ENCODE peak calls at places on chromosomes 5 and 9, in eight cellular contexts. A, T, D, Y, G, H, C and I are unnamed samples.

GRCh38 chr5:126098330-126099017 is 324.7 kb upstream of the GRAMD2B start:
- DNase-seq in C (no peak), T (no peak), D (no peak), H (peak), Y (no peak), G (no peak), A (no peak), I (no peak)

GRCh38 chr9:90219548-90220118 is 423.0 kb downstream of the DIRAS2 start:
- DNase-seq in D (peak), T (no peak), C (no peak), G (no peak), H (no peak), A (peak), Y (no peak), I (peak)

GRCh38 chr9:14565352-14565956 is 127.8 kb downstream of the ZDHHC21 start:
- DNase-seq in C (no peak), T (no peak), D (no peak), H (no peak), Y (peak), G (no peak), A (no peak), I (no peak)

GRCh38 chr5:175654807-175655206 is 3.1 kb upstream of the HRH2 start:
- DNase-seq in C (no peak), H (no peak), G (no peak), T (no peak), A (no peak), Y (no peak), D (no peak), I (no peak)

GRCh38 chr5:165783024-165783423 is 2277.6 kb downstream of the MAT2B start:
- DNase-seq in T (no peak), A (no peak), D (no peak), C (no peak), Y (no peak), G (peak), H (no peak), I (no peak)

GRCh38 chr5:109911731-109912130 is 222.0 kb downstream of the MAN2A1 start:
- DNase-seq in G (no peak), D (no peak), A (no peak), C (no peak), H (peak), Y (no peak), T (no peak), I (no peak)

GRCh38 chr5:1511037-1511436 is 12.7 kb downstream of the LPCAT1 start:
- DNase-seq in G (no peak), Y (no peak), A (peak), T (no peak), C (peak), D (no peak), H (no peak), I (no peak)

GRCh38 chr5:105726093-105726492 is 1944.6 kb downstream of the EFNA5 start:
- DNase-seq in T (no peak), C (no peak), H (no peak), D (no peak), Y (no peak), G (no peak), A (no peak), I (no peak)

GRCh38 chr9:137055385-137056364 is 1.8 kb upstream of the ENTPD2 start:
- DNase-seq in D (no peak), A (peak), C (no peak), G (peak), Y (no peak), T (peak), H (peak), I (no peak)

GRCh38 chr5:80408976-80409926 is 1.4 kb downstream of the ZFYVE16 start:
- DNase-seq in Y (no peak), H (peak), G (no peak), D (peak), T (no peak), A (no peak), C (no peak), I (no peak)

GRCh38 chr5:78640622-78641021 is 8.0 kb downstream of the LHFPL2 start:
- DNase-seq in G (no peak), H (no peak), A (no peak), Y (peak), C (no peak), D (no peak), T (no peak), I (no peak)

DNA sequence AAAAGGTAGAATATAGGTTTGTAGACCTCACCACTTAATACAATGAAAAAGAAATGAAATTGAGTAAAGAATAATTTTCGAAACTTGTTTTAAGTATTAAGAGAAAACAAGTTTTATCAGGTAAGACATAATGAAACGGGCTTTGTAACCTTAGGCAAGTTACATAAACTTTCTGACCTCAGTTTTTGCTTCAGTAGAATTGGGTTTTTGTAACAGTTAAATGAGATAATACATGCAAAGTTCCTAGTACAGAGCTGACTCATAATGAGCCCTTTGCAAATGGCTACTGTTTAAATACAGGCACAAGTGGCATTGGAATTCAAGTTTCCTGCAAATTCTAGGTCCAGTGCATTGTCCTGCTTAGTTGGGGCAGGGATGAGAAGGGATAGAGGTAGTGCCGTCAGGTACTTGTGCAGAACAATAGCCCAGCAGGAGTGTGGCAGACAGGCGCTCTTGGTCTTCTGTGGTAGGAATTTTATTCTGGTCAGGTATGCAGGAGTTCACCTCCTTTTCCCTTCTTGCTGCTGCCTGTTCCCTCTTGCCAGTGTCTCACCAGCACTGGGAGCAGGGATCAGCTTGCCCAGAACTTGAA is 203.8 kb downstream of the PBX3 start:
- DNase-seq in Y (no peak), A (no peak), T (no peak), D (peak), G (no peak), C (no peak), H (no peak), I (no peak)
- TF ChIP-seq POLR2AphosphoS5 in Y (no peak), A (no peak), T (no peak), D (no peak), G (no peak), C (no peak), H (no peak), I (no peak)

DNA sequence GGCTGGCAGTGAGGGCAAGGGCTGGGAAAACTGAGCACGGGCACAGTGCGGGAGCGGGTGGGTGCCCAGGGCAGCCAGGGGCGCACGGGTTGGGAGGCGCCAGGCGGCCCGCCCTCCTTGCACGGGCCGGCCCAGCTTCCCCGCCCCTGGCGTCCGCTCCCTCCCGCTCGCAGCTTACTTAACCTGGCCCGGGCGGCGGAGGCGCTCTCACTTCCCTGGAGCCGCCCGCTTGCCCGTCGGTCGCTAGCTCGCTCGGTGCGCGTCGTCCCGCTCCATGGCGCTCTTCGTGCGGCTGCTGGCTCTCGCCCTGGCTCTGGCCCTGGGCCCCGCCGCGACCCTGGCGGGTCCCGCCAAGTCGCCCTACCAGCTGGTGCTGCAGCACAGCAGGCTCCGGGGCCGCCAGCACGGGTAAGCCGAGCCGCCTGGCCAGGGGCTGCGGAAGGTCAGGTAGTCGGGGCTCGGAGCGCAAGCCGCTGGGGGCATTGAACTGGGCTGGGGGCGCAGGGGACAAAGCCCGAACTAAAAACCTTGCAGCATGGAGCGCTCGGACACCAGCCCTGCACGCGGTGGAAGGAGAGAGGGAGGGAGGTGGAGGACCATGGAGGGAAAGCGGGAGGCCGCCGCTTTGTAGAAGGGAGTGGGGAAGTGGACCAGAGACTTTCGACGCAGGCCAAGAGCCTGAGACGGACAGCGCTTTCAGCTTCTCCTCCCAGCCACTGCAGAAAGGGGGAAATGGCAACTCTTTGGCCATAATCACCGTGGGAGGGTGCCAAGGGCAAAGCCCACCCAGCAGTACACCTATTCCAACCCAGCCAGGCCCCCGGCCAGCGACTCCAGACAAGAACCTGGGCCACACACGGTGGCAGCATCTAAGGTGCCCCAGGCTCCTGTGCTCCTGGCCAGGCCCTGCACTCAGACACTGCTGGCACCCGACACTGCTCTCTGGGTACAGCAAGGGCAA is at the start of gene TGFBI:
- DNase-seq in H (peak), C (peak), T (no peak), A (peak), G (peak), D (peak), Y (no peak), I (no peak)
- TF ChIP-seq POLR2AphosphoS5 in H (peak), C (peak), T (no peak), A (peak), G (no peak), D (peak), Y (no peak), I (no peak)

GRCh38 chr9:104775961-104776360 is 12.0 kb downstream of the NIPSNAP3B start:
- DNase-seq in G (no peak), Y (no peak), H (no peak), T (no peak), C (no peak), D (no peak), A (no peak), I (no peak)

GRCh38 chr9:104778802-104779201 is 14.9 kb downstream of the NIPSNAP3B start:
- DNase-seq in A (no peak), G (no peak), Y (no peak), H (no peak), C (no peak), T (no peak), D (no peak), I (no peak)

GRCh38 chr9:104775574-104775936 is 11.6 kb downstream of the NIPSNAP3B start:
- DNase-seq in D (no peak), H (no peak), Y (no peak), A (no peak), G (no peak), C (no peak), T (no peak), I (no peak)

GRCh38 chr9:104774831-104775573 is 11.1 kb downstream of the NIPSNAP3B start:
- DNase-seq in D (no peak), C (peak), G (no peak), H (no peak), T (no peak), Y (peak), A (no peak), I (peak)

GRCh38 chr9:104776787-104777186 is 12.9 kb downstream of the NIPSNAP3B start:
- DNase-seq in C (no peak), D (no peak), T (no peak), H (no peak), A (no peak), G (no peak), Y (no peak), I (no peak)
- TF ChIP-seq POLR2AphosphoS5 in C (no peak), D (no peak), T (no peak), H (no peak), A (no peak), G (no peak), Y (no peak), I (no peak)

DNA sequence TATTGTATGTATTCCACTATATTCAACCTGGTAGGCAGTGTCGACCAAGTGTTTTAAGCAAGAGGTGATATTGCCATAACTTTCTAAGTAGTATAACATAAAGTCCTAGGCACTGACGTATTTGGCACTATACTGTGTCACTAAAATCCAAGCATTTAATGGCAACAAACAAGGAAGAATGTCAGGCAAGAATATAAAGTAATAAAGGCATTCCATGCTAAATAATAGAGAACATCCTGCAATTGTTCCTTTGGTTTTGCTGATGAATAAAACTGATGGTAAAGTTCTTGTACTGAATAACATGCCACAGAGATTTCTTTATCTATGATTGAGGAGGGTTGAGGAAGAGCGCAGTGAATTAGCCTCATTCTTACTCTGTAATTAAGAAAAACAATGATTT is 256.9 kb downstream of the HINT1 start:
- DNase-seq in G (no peak), C (no peak), H (no peak), D (no peak), A (no peak), T (no peak), Y (no peak), I (no peak)
- TF ChIP-seq POLR2AphosphoS5 in G (peak), C (no peak), H (no peak), D (no peak), A (no peak), T (no peak), Y (no peak), I (no peak)

DNA sequence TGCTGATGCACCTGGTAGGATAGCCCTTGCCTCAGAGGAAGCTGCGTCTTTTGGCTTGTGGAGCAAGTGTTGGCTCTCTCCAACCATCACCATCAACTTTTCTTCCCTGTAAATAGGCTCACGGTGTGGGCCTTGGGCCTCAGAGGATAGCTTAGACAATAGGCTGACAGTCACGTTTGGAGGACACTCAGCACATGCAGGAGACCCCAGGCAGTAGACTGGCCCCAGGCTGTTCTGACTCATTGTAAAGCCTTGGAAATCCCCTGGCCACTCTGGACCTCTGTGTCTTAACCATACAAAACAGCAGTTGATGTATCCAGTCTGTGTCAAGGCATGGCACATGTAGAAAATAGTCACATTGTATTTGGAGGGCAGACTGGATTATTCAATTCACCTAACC is 18.6 kb downstream of the CD74 start:
- DNase-seq in G (no peak), Y (no peak), C (no peak), H (no peak), A (no peak), T (no peak), D (no peak), I (no peak)
- TF ChIP-seq POLR2AphosphoS5 in G (no peak), Y (no peak), C (no peak), H (no peak), A (no peak), T (no peak), D (no peak), I (peak)

GRCh38 chr5:42963412-42963811 is 76.7 kb downstream of the ANXA2R start:
- DNase-seq in T (no peak), Y (no peak), D (no peak), C (no peak), G (no peak), A (no peak), H (no peak), I (no peak)

GRCh38 chr5:42962139-42962538 is 78.0 kb downstream of the ANXA2R start:
- DNase-seq in Y (no peak), D (no peak), T (no peak), C (no peak), A (no peak), H (no peak), G (no peak), I (no peak)

GRCh38 chr5:42965934-42966333 is 74.2 kb downstream of the ANXA2R start:
- DNase-seq in G (no peak), T (no peak), H (no peak), A (no peak), Y (no peak), C (no peak), D (no peak), I (no peak)

DNA sequence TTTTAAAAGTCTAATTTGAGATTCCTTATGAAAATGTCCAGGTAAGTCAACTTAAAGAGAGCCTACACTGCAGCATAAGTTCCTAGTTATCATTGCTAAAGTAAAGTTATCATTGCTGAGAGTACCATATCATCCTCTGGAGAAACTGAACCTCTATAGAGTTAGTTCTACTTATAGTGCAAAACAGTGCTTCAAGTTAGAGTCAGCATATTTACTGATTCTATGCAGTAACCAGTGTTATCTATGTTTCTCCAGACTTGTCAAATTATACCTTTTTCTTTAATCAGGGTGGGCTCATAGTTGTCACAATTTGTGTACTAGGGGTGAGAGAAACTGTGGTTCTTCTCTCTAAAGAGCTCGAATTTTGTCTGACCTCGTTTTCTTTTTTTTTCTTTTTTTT is 79.6 kb downstream of the ANXA2R start:
- DNase-seq in H (no peak), D (no peak), G (no peak), Y (no peak), A (no peak), C (no peak), T (no peak), I (no peak)
- TF ChIP-seq POLR2AphosphoS5 in H (no peak), D (no peak), G (no peak), Y (no peak), A (no peak), C (no peak), T (no peak), I (no peak)

GRCh38 chr9:126719677-126720435 is 85.0 kb upstream of the ZBTB43 start:
- DNase-seq in D (peak), G (peak), A (peak), H (peak), Y (peak), C (peak), T (peak), I (peak)
- TF ChIP-seq POLR2AphosphoS5 in D (no peak), G (peak), A (no peak), H (no peak), Y (no peak), C (peak), T (peak), I (no peak)

GRCh38 chr9:112180387-112180881 is 5.3 kb upstream of the SUSD1 start:
- DNase-seq in C (no peak), T (no peak), H (no peak), Y (no peak), G (no peak), D (no peak), A (no peak), I (no peak)
- TF ChIP-seq POLR2AphosphoS5 in C (no peak), T (no peak), H (no peak), Y (no peak), G (no peak), D (no peak), A (no peak), I (no peak)

GRCh38 chr5:151159649-151160373 is 2.2 kb upstream of the ANXA6 start:
- DNase-seq in C (no peak), D (no peak), Y (no peak), H (no peak), G (no peak), T (no peak), A (no peak), I (no peak)
- TF ChIP-seq POLR2AphosphoS5 in C (no peak), D (no peak), Y (no peak), H (no peak), G (no peak), T (no peak), A (no peak), I (no peak)

GRCh38 chr9:113873446-113873845 is 2.7 kb upstream of the ZNF618 start:
- DNase-seq in A (no peak), T (no peak), H (no peak), C (no peak), G (no peak), D (no peak), Y (no peak), I (no peak)

GRCh38 chr9:113873926-113874325 is 2.2 kb upstream of the ZNF618 start:
- DNase-seq in Y (no peak), T (no peak), G (no peak), H (no peak), C (no peak), A (no peak), D (no peak), I (no peak)

GRCh38 chr9:113875420-113875916 is 641 bp upstream of the ZNF618 start:
- DNase-seq in T (no peak), Y (no peak), A (no peak), H (no peak), G (no peak), D (no peak), C (no peak), I (no peak)

GRCh38 chr9:113876806-113877236 is 712 bp downstream of the ZNF618 start:
- DNase-seq in G (no peak), H (no peak), Y (no peak), C (no peak), A (no peak), T (no peak), D (peak), I (no peak)

GRCh38 chr9:113875917-113876805 is at the start of gene ZNF618:
- DNase-seq in G (no peak), C (peak), D (peak), H (peak), Y (no peak), A (peak), T (no peak), I (peak)
- TF ChIP-seq POLR2AphosphoS5 in G (no peak), C (no peak), D (no peak), H (no peak), Y (no peak), A (no peak), T (no peak), I (no peak)